ENCODE peak calls at places on chromosomes 7 and 10, in five cellular contexts. E is mesenchymal stem cell, P is IMR-90, A is neuronal stem cell, B is H9. C is an unnamed sample.

GRCh38 chr7:32929430-32930161 is 27.6 kb upstream of the FKBP9 start:
- DNase-seq in E (no peak), P (no peak), A (no peak), B (no peak), C (no peak)

GRCh38 chr7:95715274-95715673 is 57.1 kb upstream of the DYNC1I1 start:
- DNase-seq in E (no peak), P (no peak), A (no peak), B (no peak), C (no peak)

GRCh38 chr10:30704016-30704600 is 74.6 kb upstream of the LYZL2 start:
- DNase-seq in E (no peak), P (no peak), A (no peak), B (no peak), C (no peak)

GRCh38 chr10:43619368-43619767 is 13.1 kb downstream of the ZNF485 start:
- DNase-seq in E (no peak), P (no peak), A (no peak), B (no peak), C (no peak)

GRCh38 chr10:35259769-35260397 is 76.4 kb upstream of the CCNY start:
- DNase-seq in E (peak), P (peak), A (no peak), B (no peak), C (peak)

GRCh38 chr7:124208642-124209041 is 175.8 kb upstream of the TMEM229A start:
- DNase-seq in E (no peak), P (no peak), A (no peak), B (no peak), C (no peak)

GRCh38 chr10:50480054-50481007 is 143.4 kb downstream of the SGMS1 start:
- DNase-seq in E (no peak), P (no peak), A (no peak), B (no peak), C (no peak)

GRCh38 chr7:55366461-55367138 is 1.5 kb downstream of the LANCL2 start:
- DNase-seq in E (peak), P (no peak), A (no peak), B (no peak), C (peak)

GRCh38 chr10:44517635-44518034 is 132.7 kb upstream of the CXCL12 start:
- DNase-seq in E (no peak), P (no peak), A (no peak), B (peak), C (peak)

GRCh38 chr10:60914676-60915075 is 29.3 kb downstream of the RHOBTB1 start:
- DNase-seq in E (peak), P (peak), A (no peak), B (no peak), C (no peak)

GRCh38 chr10:45817130-45817859 is 30.0 kb downstream of the AGAP4 start:
- DNase-seq in E (no peak), P (no peak), A (no peak), B (no peak), C (no peak)

GRCh38 chr10:110788620-110789385 is 82.9 kb upstream of the PDCD4 start:
- DNase-seq in E (no peak), P (no peak), A (no peak), B (no peak), C (no peak)

GRCh38 chr7:36970551-36971514 is 246.5 kb upstream of the AOAH start:
- DNase-seq in E (no peak), P (no peak), A (no peak), B (no peak), C (no peak)

GRCh38 chr7:76396039-76396732 is 13.3 kb downstream of the SSC4D start:
- DNase-seq in E (no peak), P (no peak), A (no peak), B (peak), C (peak)

GRCh38 chr7:92412745-92413144 is 34.5 kb upstream of the GATAD1 start:
- DNase-seq in E (no peak), P (no peak), A (no peak), B (no peak), C (no peak)

GRCh38 chr10:101840741-101841453 is 2.7 kb downstream of the KCNIP2 start:
- DNase-seq in E (peak), P (peak), A (peak), B (peak), C (peak)

GRCh38 chr10:125118701-125119100 is 41.7 kb downstream of the CTBP2 start:
- DNase-seq in E (no peak), P (no peak), A (no peak), B (no peak), C (no peak)

GRCh38 chr7:114956702-114957101 is 34.8 kb downstream of the MDFIC start:
- DNase-seq in E (no peak), P (no peak), A (no peak), B (no peak), C (no peak)

GRCh38 chr10:105974803-105975456 is 1189.6 kb downstream of the SORCS1 start:
- DNase-seq in E (no peak), P (peak), A (no peak), B (peak), C (peak)

GRCh38 chr7:151700621-151701185 is 176.2 kb downstream of the PRKAG2 start:
- DNase-seq in E (peak), P (peak), A (no peak), B (no peak), C (no peak)

GRCh38 chr7:18754766-18755165 is 259.2 kb downstream of the HDAC9 start:
- DNase-seq in E (no peak), P (peak), A (no peak), B (no peak), C (no peak)

GRCh38 chr7:127588019-127588696 is at the start of gene ARF5:
- DNase-seq in E (peak), P (peak), A (peak), B (peak), C (peak)

GRCh38 chr7:106765727-106766355 is 99.2 kb upstream of the PIK3CG start:
- DNase-seq in E (peak), P (peak), A (no peak), B (no peak), C (no peak)

GRCh38 chr7:105022458-105022857 is 8.5 kb downstream of the KMT2E start:
- DNase-seq in E (no peak), P (no peak), A (no peak), B (no peak), C (no peak)

GRCh38 chr10:44511601-44512000 is 126.7 kb upstream of the CXCL12 start:
- DNase-seq in E (no peak), P (no peak), A (no peak), B (no peak), C (no peak)

GRCh38 chr10:35464805-35465456 is 128.6 kb downstream of the CCNY start:
- DNase-seq in E (peak), P (peak), A (peak), B (no peak), C (no peak)

GRCh38 chr7:157622000-157622399 is 285.2 kb downstream of the DNAJB6 start:
- DNase-seq in E (no peak), P (no peak), A (no peak), B (no peak), C (no peak)

GRCh38 chr10:115861864-115862263 is 411.1 kb downstream of the GFRA1 start:
- DNase-seq in E (peak), P (peak), A (no peak), B (no peak), C (no peak)

GRCh38 chr10:104273291-104273690 is 4.3 kb downstream of the GSTO2 start:
- DNase-seq in E (no peak), P (peak), A (no peak), B (no peak), C (no peak)

GRCh38 chr7:78770422-78771410 is 682.8 kb downstream of the MAGI2 start:
- DNase-seq in E (peak), P (peak), A (no peak), B (peak), C (peak)

GRCh38 chr10:14325325-14325955 is 5.3 kb downstream of the FRMD4A start:
- DNase-seq in E (peak), P (peak), A (peak), B (peak), C (peak)

GRCh38 chr10:3848768-3849643 is 64.0 kb upstream of the KLF6 start:
- DNase-seq in E (no peak), P (peak), A (no peak), B (no peak), C (no peak)

GRCh38 chr7:110253083-110253482 is 837.8 kb upstream of the LRRN3 start:
- DNase-seq in E (no peak), P (peak), A (no peak), B (no peak), C (no peak)

GRCh38 chr7:151626422-151627115 is 106.9 kb upstream of the RHEB start:
- DNase-seq in E (peak), P (no peak), A (peak), B (peak), C (peak)

GRCh38 chr10:109914966-109915365 is 8.3 kb downstream of the XPNPEP1 start:
- DNase-seq in E (peak), P (peak), A (no peak), B (peak), C (no peak)

GRCh38 chr10:49163741-49164140 is 24.4 kb downstream of the TMEM273 start:
- DNase-seq in E (peak), P (peak), A (no peak), B (no peak), C (no peak)

GRCh38 chr7:19674266-19674960 is 34.4 kb downstream of the POLR1F start:
- DNase-seq in E (peak), P (no peak), A (no peak), B (no peak), C (peak)

GRCh38 chr7:154928136-154929005 is 74.6 kb downstream of the PAXIP1 start:
- DNase-seq in E (peak), P (peak), A (peak), B (no peak), C (peak)

GRCh38 chr10:48634198-48634983 is 29.5 kb upstream of the ARHGAP22 start:
- DNase-seq in E (peak), P (peak), A (no peak), B (no peak), C (no peak)

DNA sequence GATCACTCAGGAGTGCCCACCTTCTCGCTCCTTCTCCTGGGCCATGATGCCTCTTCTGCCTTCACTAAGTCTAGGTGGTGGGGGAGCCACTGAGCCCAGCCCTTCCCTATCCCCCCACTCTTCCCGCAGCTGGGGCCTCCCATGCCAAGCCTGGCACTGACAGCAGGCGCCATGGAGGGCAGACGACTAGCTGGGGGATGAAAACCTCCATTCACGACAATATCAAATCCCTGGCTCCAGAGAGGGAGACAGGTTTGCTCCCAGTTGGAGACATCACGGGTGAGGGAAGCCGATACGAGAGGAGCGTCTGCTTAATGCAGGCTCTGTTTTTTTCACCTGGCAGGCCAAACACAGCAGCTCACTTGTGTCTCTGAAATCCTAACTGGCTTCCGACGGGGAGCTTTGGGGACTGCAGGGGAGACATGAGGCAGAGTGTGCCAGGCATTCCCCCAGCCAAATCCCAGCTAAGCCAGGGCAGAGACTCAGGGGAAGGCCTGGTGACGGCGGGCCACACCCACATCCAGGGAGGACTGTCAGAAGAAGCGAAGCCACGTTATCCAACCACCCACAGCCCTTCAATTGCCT is 307.4 kb upstream of the ZMIZ1 start:
- DNase-seq in E (no peak), P (no peak), A (no peak), B (no peak), C (no peak)
- H2BK5ac ChIP-seq in E (no peak), P (no peak), A (no peak), B (no peak), C (no peak)

GRCh38 chr10:72270607-72271281 is 3.0 kb upstream of the DDIT4 start:
- DNase-seq in E (no peak), P (no peak), A (no peak), B (no peak), C (no peak)
- H2BK5ac ChIP-seq in E (no peak), P (peak), A (peak), B (no peak), C (no peak)

GRCh38 chr7:141944811-141945210 is 2.0 kb downstream of the CLEC5A start:
- DNase-seq in E (no peak), P (no peak), A (no peak), B (no peak), C (no peak)
- H2BK5ac ChIP-seq in E (no peak), P (no peak), A (no peak), B (no peak), C (no peak)

GRCh38 chr7:143263266-143264195 is at the start of gene GSTK1:
- DNase-seq in E (peak), P (peak), A (peak), B (peak), C (peak)
- H2BK5ac ChIP-seq in E (no peak), P (peak), A (peak), B (no peak), C (no peak)

GRCh38 chr10:132708936-132709335 is 77.0 kb downstream of the NKX6-2 start:
- DNase-seq in E (no peak), P (no peak), A (no peak), B (peak), C (no peak)
- H2BK5ac ChIP-seq in E (no peak), P (no peak), A (peak), B (no peak), C (no peak)